ENCODE peak calls at places on chromosomes 3 and 15, in five cellular contexts. U, V, D, X and G are unnamed samples.

GRCh38 chr15:71656425-71656824 is 153.9 kb upstream of the NR2E3 start:
- DNase-seq in D (no peak), U (no peak), X (no peak), V (no peak), G (no peak)

GRCh38 chr15:77839431-77839830 is 206.7 kb upstream of the LINGO1 start:
- DNase-seq in V (no peak), D (no peak), U (no peak), X (no peak), G (no peak)

GRCh38 chr3:100972867-100973266 is 20.4 kb downstream of the ABI3BP start:
- DNase-seq in U (no peak), V (no peak), X (no peak), D (no peak), G (no peak)

GRCh38 chr3:87228316-87228715 is 1.2 kb downstream of the CHMP2B start:
- DNase-seq in D (no peak), V (no peak), X (no peak), U (no peak), G (no peak)

GRCh38 chr15:57322602-57323250 is 53.6 kb upstream of the CGNL1 start:
- DNase-seq in U (no peak), V (no peak), D (peak; percentile 44), X (no peak), G (no peak)

GRCh38 chr3:171811913-171812321 is 1.6 kb upstream of the PLD1 start:
- DNase-seq in D (no peak), X (no peak), U (peak; percentile 64), V (no peak), G (no peak)

GRCh38 chr3:138950006-138950644 is 3.1 kb downstream of the FOXL2NB start:
- DNase-seq in X (no peak), U (no peak), D (no peak), V (peak; percentile 73), G (no peak)

GRCh38 chr3:52181543-52181942 is 16.4 kb upstream of the ALAS1 start:
- DNase-seq in D (no peak), U (no peak), V (no peak), X (no peak), G (no peak)

GRCh38 chr3:164537485-164537884 is 540.8 kb downstream of the SI start:
- DNase-seq in U (no peak), V (no peak), X (no peak), D (no peak), G (no peak)

GRCh38 chr15:66038387-66039116 is 169.3 kb downstream of the RAB11A start:
- DNase-seq in V (no peak), X (no peak), U (no peak), D (no peak), G (no peak)

GRCh38 chr15:60477991-60478632 is 830 bp downstream of the ICE2 start:
- DNase-seq in X (peak; percentile 23), V (no peak), U (peak; percentile 19), D (no peak), G (peak; percentile 15)

GRCh38 chr15:89814112-89814742 is 425 bp downstream of the ANPEP start:
- DNase-seq in D (no peak), X (peak; percentile 67), V (no peak), U (no peak), G (no peak)

GRCh38 chr3:125123906-125124305 is 68.1 kb upstream of the HEG1 start:
- DNase-seq in X (no peak), D (peak; percentile 90), U (peak; percentile 59), V (peak; percentile 16), G (no peak)

GRCh38 chr15:93048759-93049161 is 40.3 kb downstream of the RGMA start:
- DNase-seq in V (peak; percentile 78), U (no peak), X (no peak), D (no peak), G (no peak)

GRCh38 chr3:106457278-106458210 is 588.7 kb upstream of the CBLB start:
- DNase-seq in V (no peak), X (peak; percentile 38), U (peak; percentile 82), D (peak; percentile 3), G (peak; percentile 61)

GRCh38 chr15:38562278-38562677 is 2.3 kb downstream of the RASGRP1 start:
- DNase-seq in U (no peak), V (no peak), D (no peak), X (no peak), G (no peak)

GRCh38 chr3:188052229-188052965 is 101.6 kb upstream of the LPP start:
- DNase-seq in D (peak; percentile 62), X (no peak), U (peak; percentile 39), V (peak; percentile 91), G (no peak)

GRCh38 chr3:48130321-48130881 is 57.8 kb downstream of the CDC25A start:
- DNase-seq in X (no peak), U (peak; percentile 94), D (peak; percentile 58), V (peak; percentile 81), G (no peak)

GRCh38 chr15:71691700-71692417 is 118.5 kb upstream of the NR2E3 start:
- DNase-seq in U (peak; percentile 53), X (no peak), V (no peak), D (no peak), G (no peak)

GRCh38 chr15:39358441-39359041 is 222.3 kb upstream of the THBS1 start:
- DNase-seq in V (no peak), X (no peak), D (no peak), U (peak; percentile 32), G (no peak)

GRCh38 chr15:67542192-67542461 is 376 bp upstream of the MAP2K5 start:
- DNase-seq in X (peak; percentile 31), D (no peak), V (no peak), U (no peak), G (no peak)

GRCh38 chr3:196998966-196999760 is 30.5 kb downstream of the MELTF start:
- DNase-seq in D (no peak), V (no peak), U (no peak), X (no peak), G (no peak)

GRCh38 chr3:126345641-126346460 is 11.4 kb downstream of the KLF15 start:
- DNase-seq in X (no peak), V (peak; percentile 55), U (no peak), D (no peak), G (no peak)

GRCh38 chr3:52136513-52136912 is 17.7 kb downstream of the POC1A start:
- DNase-seq in U (no peak), V (no peak), X (no peak), D (no peak), G (no peak)

GRCh38 chr3:74295479-74295878 is 319.0 kb downstream of the CNTN3 start:
- DNase-seq in V (no peak), D (no peak), X (no peak), U (no peak), G (no peak)

GRCh38 chr3:177069514-177070329 is 127.6 kb downstream of the TBL1XR1 start:
- DNase-seq in V (no peak), D (no peak), X (no peak), U (no peak), G (no peak)

GRCh38 chr3:37243811-37244748 is 69.7 kb upstream of the LRRFIP2 start:
- DNase-seq in U (peak; percentile 83), X (peak; percentile 49), D (peak; percentile 28), V (peak; percentile 95), G (no peak)

GRCh38 chr15:90650117-90650955 is 66.8 kb upstream of the BLM start:
- DNase-seq in X (no peak), D (no peak), V (no peak), U (peak; percentile 24), G (no peak)